ENCODE peak calls at places on chromosomes 16 and 17, in seven cellular contexts. One of them, this sample, is unnamed.

GRCh38 chr16:57570301-57571070 is 28.0 kb downstream of the ADGRG5 start:
- DNase-seq in neural progenitor cell: no peak
- DNase-seq in psoas muscle: no peak
- DNase-seq in lower lobe of right lung: no peak
- DNase-seq in tibial nerve: no peak
- DNase-seq in left ventricle myocardium inferior: no peak
- DNase-seq in cardiac muscle cell: no peak
- DNase-seq in this sample: no peak

GRCh38 chr16:67327774-67328173 is 1.2 kb downstream of the LRRC36 start:
- DNase-seq in psoas muscle: no peak
- DNase-seq in lower lobe of right lung: no peak
- DNase-seq in tibial nerve: no peak
- DNase-seq in neural progenitor cell: no peak
- DNase-seq in cardiac muscle cell: no peak
- DNase-seq in left ventricle myocardium inferior: no peak
- DNase-seq in this sample: no peak

GRCh38 chr17:38797091-38797490 is 2.3 kb downstream of the PIP4K2B start:
- DNase-seq in psoas muscle: no peak
- DNase-seq in lower lobe of right lung: no peak
- DNase-seq in cardiac muscle cell: no peak
- DNase-seq in left ventricle myocardium inferior: no peak
- DNase-seq in neural progenitor cell: no peak
- DNase-seq in tibial nerve: no peak
- DNase-seq in this sample: no peak

GRCh38 chr17:751269-752001 is 629 bp downstream of the GEMIN4 start:
- DNase-seq in tibial nerve: no peak
- DNase-seq in neural progenitor cell: peak; percentile 57
- DNase-seq in lower lobe of right lung: peak; percentile 62
- DNase-seq in left ventricle myocardium inferior: peak; percentile 26
- DNase-seq in psoas muscle: peak; percentile 56
- DNase-seq in cardiac muscle cell: peak; percentile 35
- DNase-seq in this sample: no peak

GRCh38 chr16:85750021-85750826 is 672 bp downstream of the C16orf74 start:
- DNase-seq in lower lobe of right lung: peak; percentile 62
- DNase-seq in neural progenitor cell: peak; percentile 59
- DNase-seq in cardiac muscle cell: peak; percentile 36
- DNase-seq in psoas muscle: no peak
- DNase-seq in left ventricle myocardium inferior: peak; percentile 27
- DNase-seq in tibial nerve: no peak
- DNase-seq in this sample: peak; percentile 52

GRCh38 chr17:73786286-73786743 is 142.1 kb upstream of the SDK2 start:
- DNase-seq in cardiac muscle cell: no peak
- DNase-seq in left ventricle myocardium inferior: no peak
- DNase-seq in lower lobe of right lung: no peak
- DNase-seq in psoas muscle: no peak
- DNase-seq in neural progenitor cell: peak; percentile 89
- DNase-seq in tibial nerve: no peak
- DNase-seq in this sample: no peak

GRCh38 chr17:82917656-82918345 is 78.0 kb upstream of the ZNF750 start:
- DNase-seq in neural progenitor cell: peak; percentile 30
- DNase-seq in psoas muscle: no peak
- DNase-seq in tibial nerve: no peak
- DNase-seq in left ventricle myocardium inferior: no peak
- DNase-seq in lower lobe of right lung: no peak
- DNase-seq in cardiac muscle cell: peak; percentile 30
- DNase-seq in this sample: no peak

GRCh38 chr16:67969286-67970039 is 1.0 kb upstream of the SLC12A4 start:
- DNase-seq in tibial nerve: no peak
- DNase-seq in psoas muscle: no peak
- DNase-seq in lower lobe of right lung: no peak
- DNase-seq in cardiac muscle cell: no peak
- DNase-seq in neural progenitor cell: peak; percentile 53
- DNase-seq in left ventricle myocardium inferior: no peak
- DNase-seq in this sample: no peak

DNA sequence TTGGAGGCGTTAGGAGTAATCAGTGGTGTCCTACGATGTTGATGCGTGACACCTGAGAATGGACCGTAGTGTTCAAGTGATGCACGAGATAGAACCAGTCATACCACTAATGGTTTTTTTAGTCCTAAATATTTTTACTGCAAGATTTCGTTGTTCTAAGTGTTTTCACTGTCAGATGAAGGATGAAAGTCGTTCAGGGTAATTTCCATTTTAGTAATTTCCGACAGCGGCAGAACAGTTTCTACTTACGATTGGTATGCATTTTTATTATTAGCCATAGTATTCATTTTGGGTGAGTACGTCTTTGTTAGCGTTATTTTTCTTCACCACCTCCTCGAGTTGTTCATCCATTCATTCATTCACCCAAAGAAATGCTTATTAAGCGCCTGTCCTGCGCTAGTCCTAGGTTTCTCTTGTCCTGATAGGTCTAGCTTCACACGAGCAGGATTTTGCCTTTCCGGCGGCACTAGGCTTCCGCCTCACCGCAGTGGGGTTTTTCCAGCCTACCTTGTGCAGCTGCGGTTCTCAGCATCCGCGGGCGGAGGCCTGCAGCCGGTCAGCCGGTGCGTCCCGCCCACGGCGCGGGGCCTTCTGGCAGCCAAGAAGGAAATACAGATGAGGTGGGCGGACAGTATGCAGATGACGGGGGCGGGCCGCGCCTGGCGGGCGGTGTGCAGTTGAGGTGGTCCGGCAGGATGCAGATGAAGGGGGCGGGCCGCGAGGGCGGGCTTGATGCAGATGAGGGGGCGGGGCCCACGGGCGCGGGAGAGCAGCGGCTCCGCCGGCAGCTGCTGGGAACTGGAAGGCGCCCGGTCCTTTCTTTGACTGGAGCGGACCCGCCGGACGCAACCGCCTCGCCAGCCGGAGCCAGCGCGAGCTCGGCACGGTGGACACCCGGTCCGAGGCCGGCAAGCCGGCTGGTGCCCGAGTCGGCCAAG is 146.4 kb downstream of the SPECC1 start:
- DNase-seq in psoas muscle: peak; percentile 96
- DNase-seq in neural progenitor cell: peak; percentile 100
- DNase-seq in lower lobe of right lung: peak; percentile 99
- DNase-seq in cardiac muscle cell: peak; percentile 98
- DNase-seq in tibial nerve: peak; percentile 92
- DNase-seq in left ventricle myocardium inferior: peak; percentile 97
- DNase-seq in this sample: peak; percentile 96
- TF ChIP-seq CTCF in psoas muscle: no peak
- TF ChIP-seq CTCF in neural progenitor cell: no peak
- TF ChIP-seq CTCF in lower lobe of right lung: no peak
- TF ChIP-seq CTCF in cardiac muscle cell: no peak
- TF ChIP-seq CTCF in tibial nerve: no peak
- TF ChIP-seq CTCF in left ventricle myocardium inferior: no peak
- TF ChIP-seq CTCF in this sample: peak; percentile 20

GRCh38 chr17:58279736-58280479 is 827 bp downstream of the MPO start:
- DNase-seq in tibial nerve: no peak
- DNase-seq in left ventricle myocardium inferior: no peak
- DNase-seq in cardiac muscle cell: no peak
- DNase-seq in neural progenitor cell: no peak
- DNase-seq in psoas muscle: no peak
- DNase-seq in lower lobe of right lung: peak; percentile 59
- DNase-seq in this sample: no peak

GRCh38 chr17:58281511-58282011 is 826 bp upstream of the MPO start:
- DNase-seq in left ventricle myocardium inferior: no peak
- DNase-seq in neural progenitor cell: no peak
- DNase-seq in cardiac muscle cell: no peak
- DNase-seq in tibial nerve: no peak
- DNase-seq in psoas muscle: no peak
- DNase-seq in lower lobe of right lung: no peak
- DNase-seq in this sample: no peak

GRCh38 chr17:58279016-58279671 is 1.6 kb downstream of the MPO start:
- DNase-seq in cardiac muscle cell: no peak
- DNase-seq in left ventricle myocardium inferior: peak; percentile 38
- DNase-seq in psoas muscle: peak; percentile 70
- DNase-seq in lower lobe of right lung: peak; percentile 70
- DNase-seq in tibial nerve: no peak
- DNase-seq in neural progenitor cell: no peak
- DNase-seq in this sample: peak; percentile 69

GRCh38 chr17:58282442-58282841 is 1.7 kb upstream of the MPO start:
- DNase-seq in neural progenitor cell: no peak
- DNase-seq in tibial nerve: no peak
- DNase-seq in psoas muscle: no peak
- DNase-seq in lower lobe of right lung: no peak
- DNase-seq in cardiac muscle cell: no peak
- DNase-seq in left ventricle myocardium inferior: no peak
- DNase-seq in this sample: no peak

DNA sequence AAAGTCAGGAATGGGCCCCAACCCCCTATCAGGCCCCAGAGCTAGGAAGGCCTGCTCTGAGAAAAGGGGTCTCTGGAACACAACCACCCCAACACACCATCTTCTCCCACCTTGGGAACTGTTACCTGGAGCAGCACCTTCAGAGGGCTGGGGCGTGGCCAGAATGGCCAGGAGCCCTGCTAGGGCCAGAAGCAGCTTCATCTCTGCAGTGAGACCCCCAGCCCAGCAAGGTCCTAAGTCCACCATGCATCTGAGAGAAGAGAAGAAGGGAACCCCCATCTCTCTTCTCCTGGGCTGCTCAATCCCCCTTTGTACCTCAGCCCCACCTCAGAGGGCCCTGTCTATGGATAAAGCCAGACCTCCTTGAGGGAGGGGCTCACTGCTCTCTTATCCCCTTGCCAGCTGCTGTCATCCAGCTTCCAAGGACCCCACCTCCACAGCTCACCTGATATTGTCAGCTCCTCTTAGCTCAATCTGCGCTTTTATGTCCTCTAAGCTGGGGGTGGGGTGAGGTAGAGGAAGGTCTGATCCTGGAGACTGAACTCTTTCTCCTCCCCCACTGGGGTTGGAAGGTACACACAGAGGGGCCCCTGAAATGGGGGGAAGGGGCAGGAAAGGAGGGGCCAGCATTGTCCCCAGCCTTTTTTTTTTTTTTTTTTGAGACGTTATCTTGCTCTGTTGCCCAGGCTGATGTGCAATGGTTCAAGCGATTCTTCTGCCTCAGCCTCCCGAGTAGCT is at the start of gene MPO:
- DNase-seq in left ventricle myocardium inferior: no peak
- DNase-seq in lower lobe of right lung: no peak
- DNase-seq in neural progenitor cell: no peak
- DNase-seq in tibial nerve: no peak
- DNase-seq in psoas muscle: no peak
- DNase-seq in cardiac muscle cell: no peak
- DNase-seq in this sample: no peak
- H3K4me1 ChIP-seq in left ventricle myocardium inferior: peaks cover 11% of the 10 kb centered on the region
- H3K4me1 ChIP-seq in lower lobe of right lung: no peaks in the 10 kb centered on the region
- H3K4me1 ChIP-seq in neural progenitor cell: peaks cover 13% of the 10 kb centered on the region
- H3K4me1 ChIP-seq in tibial nerve: no peaks in the 10 kb centered on the region
- H3K4me1 ChIP-seq in psoas muscle: no peaks in the 10 kb centered on the region
- H3K4me1 ChIP-seq in cardiac muscle cell: no peaks in the 10 kb centered on the region
- H3K4me1 ChIP-seq in this sample: peaks cover 2% of the 10 kb centered on the region

DNA sequence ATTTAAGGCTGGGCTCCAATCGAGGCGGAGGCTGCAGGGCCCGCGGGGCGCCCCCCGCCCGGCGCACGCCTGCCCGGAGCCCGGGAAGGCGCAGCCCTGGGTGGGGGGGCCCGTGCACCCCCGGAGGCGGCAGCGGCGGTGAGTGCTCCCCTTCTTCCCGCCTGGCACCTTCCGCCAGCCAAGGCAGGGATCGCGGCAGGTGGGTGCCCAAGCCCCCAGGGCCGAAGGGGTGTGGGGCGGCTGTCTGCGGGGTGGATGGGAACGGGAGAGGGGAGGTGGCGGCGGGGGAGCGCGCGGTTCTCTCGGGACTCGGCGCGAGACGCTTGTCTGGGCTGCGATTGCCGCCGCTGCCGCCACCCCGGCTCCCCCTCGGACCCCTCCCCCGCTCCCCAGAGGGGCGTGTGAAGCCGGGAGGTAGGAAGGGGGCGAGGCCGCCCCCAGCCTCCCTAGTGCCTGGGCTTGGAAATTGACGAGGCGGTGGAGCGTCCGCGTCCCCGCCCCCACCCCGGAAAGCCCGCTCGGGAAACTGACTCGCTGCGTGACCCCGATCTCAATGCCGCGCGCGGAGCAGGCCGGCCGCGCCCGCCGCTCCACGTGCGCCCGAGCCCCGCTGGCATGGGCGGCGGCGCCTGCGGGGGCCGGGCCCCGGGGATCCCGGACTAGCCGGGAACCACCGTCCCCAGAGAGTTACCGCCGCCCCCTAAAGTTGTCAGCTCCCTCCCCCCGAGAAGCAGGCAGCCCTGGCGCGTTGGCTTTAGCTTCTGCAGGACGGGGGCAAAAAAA is 231.5 kb downstream of the MRTFB start:
- DNase-seq in tibial nerve: no peak
- DNase-seq in left ventricle myocardium inferior: no peak
- DNase-seq in lower lobe of right lung: no peak
- DNase-seq in neural progenitor cell: peak; percentile 79
- DNase-seq in cardiac muscle cell: peak; percentile 73
- DNase-seq in psoas muscle: peak; percentile 45
- DNase-seq in this sample: no peak
- H3K4me3 ChIP-seq in tibial nerve: peak overlapping the region; percentile 86
- H3K4me3 ChIP-seq in left ventricle myocardium inferior: peak overlapping the region; percentile 96
- H3K4me3 ChIP-seq in lower lobe of right lung: peak overlapping the region; percentile 74
- H3K4me3 ChIP-seq in neural progenitor cell: peak overlapping the region; percentile 100
- H3K4me3 ChIP-seq in cardiac muscle cell: peak overlapping the region; percentile 90
- H3K4me3 ChIP-seq in psoas muscle: peak overlapping the region; percentile 97
- H3K4me3 ChIP-seq in this sample: peak overlapping the region; percentile 94

GRCh38 chr16:75555707-75556512 is at the start of gene TMEM231:
- DNase-seq in lower lobe of right lung: peak; percentile 99
- DNase-seq in left ventricle myocardium inferior: peak; percentile 99
- DNase-seq in cardiac muscle cell: peak; percentile 98
- DNase-seq in psoas muscle: peak; percentile 98
- DNase-seq in tibial nerve: peak; percentile 97
- DNase-seq in neural progenitor cell: peak; percentile 99
- DNase-seq in this sample: peak; percentile 99

GRCh38 chr16:75555213-75555706 is 792 bp downstream of the TMEM231 start:
- DNase-seq in left ventricle myocardium inferior: peak; percentile 84
- DNase-seq in neural progenitor cell: peak; percentile 93
- DNase-seq in lower lobe of right lung: peak; percentile 78
- DNase-seq in tibial nerve: peak; percentile 63
- DNase-seq in cardiac muscle cell: peak; percentile 95
- DNase-seq in psoas muscle: peak; percentile 76
- DNase-seq in this sample: peak; percentile 88

GRCh38 chr16:75546293-75546692 is 9.8 kb downstream of the TMEM231 start:
- DNase-seq in neural progenitor cell: no peak
- DNase-seq in lower lobe of right lung: no peak
- DNase-seq in psoas muscle: no peak
- DNase-seq in cardiac muscle cell: no peak
- DNase-seq in tibial nerve: no peak
- DNase-seq in left ventricle myocardium inferior: no peak
- DNase-seq in this sample: no peak

GRCh38 chr16:75552951-75553350 is 3.1 kb downstream of the TMEM231 start:
- DNase-seq in tibial nerve: no peak
- DNase-seq in psoas muscle: no peak
- DNase-seq in lower lobe of right lung: no peak
- DNase-seq in neural progenitor cell: no peak
- DNase-seq in left ventricle myocardium inferior: no peak
- DNase-seq in cardiac muscle cell: no peak
- DNase-seq in this sample: no peak

DNA sequence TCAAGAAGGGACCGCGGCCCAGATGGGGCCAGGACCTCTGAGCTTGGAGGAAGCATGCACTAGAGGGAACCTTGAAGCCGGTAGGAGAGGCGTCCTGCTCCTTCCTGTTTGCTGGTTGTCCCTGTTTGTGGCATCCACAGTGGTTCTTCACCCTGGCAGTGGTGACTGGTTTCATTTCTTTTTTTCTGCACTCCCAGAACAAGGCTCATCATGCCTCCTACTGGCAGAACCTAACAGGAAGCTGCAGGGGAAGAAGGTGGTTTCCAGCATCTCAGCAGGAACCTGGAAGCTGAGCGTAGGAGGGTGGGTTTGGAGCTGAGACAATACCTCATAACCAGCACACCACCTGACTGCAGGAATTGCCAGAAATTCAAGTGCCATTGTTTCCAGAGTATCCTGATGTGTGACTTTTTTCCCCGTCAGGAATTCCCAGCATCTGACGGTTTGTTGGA is 5.8 kb downstream of the TMEM231 start:
- DNase-seq in neural progenitor cell: peak; percentile 69
- DNase-seq in lower lobe of right lung: no peak
- DNase-seq in left ventricle myocardium inferior: no peak
- DNase-seq in tibial nerve: peak; percentile 30
- DNase-seq in psoas muscle: no peak
- DNase-seq in cardiac muscle cell: no peak
- DNase-seq in this sample: peak; percentile 76
- TF ChIP-seq CTCF in neural progenitor cell: peak; percentile 60
- TF ChIP-seq CTCF in lower lobe of right lung: peak; percentile 42
- TF ChIP-seq CTCF in left ventricle myocardium inferior: peak; percentile 67
- TF ChIP-seq CTCF in tibial nerve: no peak
- TF ChIP-seq CTCF in psoas muscle: peak; percentile 44
- TF ChIP-seq CTCF in cardiac muscle cell: peak; percentile 43
- TF ChIP-seq CTCF in this sample: peak; percentile 46